ENCODE peak calls at places on chromosomes 5 and 9, in ten cellular contexts. One of them, this sample, is unnamed.

GRCh38 chr5:38249812-38250211 is 8.5 kb upstream of the EGFLAM start:
- DNase-seq in CD8-positive, alpha-beta T cell: no peak
- DNase-seq in left ventricle myocardium inferior: no peak
- DNase-seq in foreskin fibroblast: no peak
- DNase-seq in thyroid gland: no peak
- DNase-seq in Peyer's patch: no peak
- DNase-seq in fibroblast of pulmonary artery: no peak
- DNase-seq in brain microvascular endothelial cell: no peak
- DNase-seq in prostate gland: no peak
- DNase-seq in IMR-90: no peak
- DNase-seq in this sample: no peak

GRCh38 chr5:1268056-1268455 is 26.8 kb downstream of the TERT start:
- DNase-seq in prostate gland: no peak
- DNase-seq in brain microvascular endothelial cell: no peak
- DNase-seq in foreskin fibroblast: no peak
- DNase-seq in left ventricle myocardium inferior: no peak
- DNase-seq in IMR-90: no peak
- DNase-seq in fibroblast of pulmonary artery: no peak
- DNase-seq in Peyer's patch: no peak
- DNase-seq in CD8-positive, alpha-beta T cell: no peak
- DNase-seq in thyroid gland: no peak
- DNase-seq in this sample: no peak

GRCh38 chr9:131310833-131311554 is 21.5 kb downstream of the PLPP7 start:
- DNase-seq in prostate gland: no peak
- DNase-seq in fibroblast of pulmonary artery: no peak
- DNase-seq in left ventricle myocardium inferior: peak; percentile 44
- DNase-seq in brain microvascular endothelial cell: no peak
- DNase-seq in Peyer's patch: peak; percentile 70
- DNase-seq in IMR-90: no peak
- DNase-seq in foreskin fibroblast: no peak
- DNase-seq in thyroid gland: peak; percentile 12
- DNase-seq in CD8-positive, alpha-beta T cell: peak; percentile 39
- DNase-seq in this sample: no peak

GRCh38 chr5:140135127-140135526 is 9.4 kb downstream of the IGIP start:
- DNase-seq in CD8-positive, alpha-beta T cell: no peak
- DNase-seq in thyroid gland: no peak
- DNase-seq in prostate gland: no peak
- DNase-seq in brain microvascular endothelial cell: no peak
- DNase-seq in left ventricle myocardium inferior: no peak
- DNase-seq in fibroblast of pulmonary artery: no peak
- DNase-seq in foreskin fibroblast: no peak
- DNase-seq in Peyer's patch: no peak
- DNase-seq in IMR-90: no peak
- DNase-seq in this sample: no peak

GRCh38 chr5:87844866-87845265 is 423.8 kb downstream of the TMEM161B start:
- DNase-seq in foreskin fibroblast: no peak
- DNase-seq in fibroblast of pulmonary artery: no peak
- DNase-seq in prostate gland: no peak
- DNase-seq in thyroid gland: no peak
- DNase-seq in Peyer's patch: no peak
- DNase-seq in brain microvascular endothelial cell: no peak
- DNase-seq in IMR-90: no peak
- DNase-seq in left ventricle myocardium inferior: no peak
- DNase-seq in CD8-positive, alpha-beta T cell: no peak
- DNase-seq in this sample: no peak

GRCh38 chr5:147393866-147394265 is 116.0 kb downstream of the DPYSL3 start:
- DNase-seq in left ventricle myocardium inferior: no peak
- DNase-seq in foreskin fibroblast: no peak
- DNase-seq in fibroblast of pulmonary artery: peak; percentile 42
- DNase-seq in thyroid gland: no peak
- DNase-seq in CD8-positive, alpha-beta T cell: no peak
- DNase-seq in IMR-90: no peak
- DNase-seq in Peyer's patch: no peak
- DNase-seq in brain microvascular endothelial cell: no peak
- DNase-seq in prostate gland: no peak
- DNase-seq in this sample: no peak

GRCh38 chr9:7205806-7206205 is 448.0 kb downstream of the KDM4C start:
- DNase-seq in Peyer's patch: no peak
- DNase-seq in IMR-90: no peak
- DNase-seq in fibroblast of pulmonary artery: no peak
- DNase-seq in CD8-positive, alpha-beta T cell: no peak
- DNase-seq in foreskin fibroblast: no peak
- DNase-seq in left ventricle myocardium inferior: no peak
- DNase-seq in brain microvascular endothelial cell: no peak
- DNase-seq in prostate gland: no peak
- DNase-seq in thyroid gland: no peak
- DNase-seq in this sample: no peak

GRCh38 chr5:7742241-7742656 is 108.7 kb downstream of the CFAP90 start:
- DNase-seq in Peyer's patch: no peak
- DNase-seq in IMR-90: no peak
- DNase-seq in fibroblast of pulmonary artery: no peak
- DNase-seq in thyroid gland: no peak
- DNase-seq in prostate gland: no peak
- DNase-seq in left ventricle myocardium inferior: no peak
- DNase-seq in brain microvascular endothelial cell: no peak
- DNase-seq in CD8-positive, alpha-beta T cell: no peak
- DNase-seq in foreskin fibroblast: no peak
- DNase-seq in this sample: no peak

GRCh38 chr9:12723409-12724028 is 30.3 kb downstream of the TYRP1 start:
- DNase-seq in Peyer's patch: no peak
- DNase-seq in left ventricle myocardium inferior: no peak
- DNase-seq in prostate gland: no peak
- DNase-seq in fibroblast of pulmonary artery: peak; percentile 56
- DNase-seq in thyroid gland: no peak
- DNase-seq in IMR-90: peak; percentile 40
- DNase-seq in foreskin fibroblast: no peak
- DNase-seq in brain microvascular endothelial cell: no peak
- DNase-seq in CD8-positive, alpha-beta T cell: no peak
- DNase-seq in this sample: no peak
- TF ChIP-seq CTCF in Peyer's patch: no peak
- TF ChIP-seq CTCF in left ventricle myocardium inferior: peak; percentile 66
- TF ChIP-seq CTCF in prostate gland: peak; percentile 56
- TF ChIP-seq CTCF in fibroblast of pulmonary artery: peak; percentile 46
- TF ChIP-seq CTCF in thyroid gland: peak; percentile 48
- TF ChIP-seq CTCF in IMR-90: peak; percentile 59
- TF ChIP-seq CTCF in foreskin fibroblast: peak; percentile 40
- TF ChIP-seq CTCF in brain microvascular endothelial cell: peak; percentile 28
- TF ChIP-seq CTCF in CD8-positive, alpha-beta T cell: no peak
- TF ChIP-seq CTCF in this sample: peak; percentile 60

GRCh38 chr5:80192507-80193241 is 63.2 kb downstream of the SERINC5 start:
- DNase-seq in fibroblast of pulmonary artery: no peak
- DNase-seq in foreskin fibroblast: peak; percentile 34
- DNase-seq in left ventricle myocardium inferior: no peak
- DNase-seq in Peyer's patch: no peak
- DNase-seq in brain microvascular endothelial cell: peak; percentile 40
- DNase-seq in thyroid gland: no peak
- DNase-seq in CD8-positive, alpha-beta T cell: no peak
- DNase-seq in prostate gland: no peak
- DNase-seq in IMR-90: peak; percentile 51
- DNase-seq in this sample: no peak

GRCh38 chr5:80191991-80192398 is 63.9 kb downstream of the SERINC5 start:
- DNase-seq in brain microvascular endothelial cell: no peak
- DNase-seq in thyroid gland: peak; percentile 32
- DNase-seq in fibroblast of pulmonary artery: no peak
- DNase-seq in CD8-positive, alpha-beta T cell: no peak
- DNase-seq in prostate gland: no peak
- DNase-seq in foreskin fibroblast: no peak
- DNase-seq in IMR-90: no peak
- DNase-seq in Peyer's patch: peak; percentile 58
- DNase-seq in left ventricle myocardium inferior: peak; percentile 73
- DNase-seq in this sample: no peak

GRCh38 chr5:80191397-80191796 is 64.5 kb downstream of the SERINC5 start:
- DNase-seq in left ventricle myocardium inferior: no peak
- DNase-seq in fibroblast of pulmonary artery: no peak
- DNase-seq in thyroid gland: peak; percentile 84
- DNase-seq in CD8-positive, alpha-beta T cell: no peak
- DNase-seq in foreskin fibroblast: no peak
- DNase-seq in Peyer's patch: no peak
- DNase-seq in prostate gland: no peak
- DNase-seq in brain microvascular endothelial cell: no peak
- DNase-seq in IMR-90: no peak
- DNase-seq in this sample: no peak

GRCh38 chr5:80189701-80190100 is 66.1 kb downstream of the SERINC5 start:
- DNase-seq in prostate gland: no peak
- DNase-seq in IMR-90: no peak
- DNase-seq in thyroid gland: no peak
- DNase-seq in CD8-positive, alpha-beta T cell: no peak
- DNase-seq in Peyer's patch: no peak
- DNase-seq in fibroblast of pulmonary artery: no peak
- DNase-seq in left ventricle myocardium inferior: no peak
- DNase-seq in foreskin fibroblast: no peak
- DNase-seq in brain microvascular endothelial cell: no peak
- DNase-seq in this sample: no peak

GRCh38 chr5:80190960-80191359 is 64.9 kb downstream of the SERINC5 start:
- DNase-seq in Peyer's patch: no peak
- DNase-seq in brain microvascular endothelial cell: no peak
- DNase-seq in fibroblast of pulmonary artery: no peak
- DNase-seq in foreskin fibroblast: no peak
- DNase-seq in left ventricle myocardium inferior: no peak
- DNase-seq in CD8-positive, alpha-beta T cell: no peak
- DNase-seq in thyroid gland: peak; percentile 35
- DNase-seq in prostate gland: no peak
- DNase-seq in IMR-90: no peak
- DNase-seq in this sample: no peak
- H3K4me3 ChIP-seq in Peyer's patch: no peak overlapping the region
- H3K4me3 ChIP-seq in brain microvascular endothelial cell: no peak overlapping the region
- H3K4me3 ChIP-seq in fibroblast of pulmonary artery: no peak overlapping the region
- H3K4me3 ChIP-seq in foreskin fibroblast: no peak overlapping the region
- H3K4me3 ChIP-seq in left ventricle myocardium inferior: no peak overlapping the region
- H3K4me3 ChIP-seq in CD8-positive, alpha-beta T cell: no peak overlapping the region
- H3K4me3 ChIP-seq in thyroid gland: no peak overlapping the region
- H3K4me3 ChIP-seq in prostate gland: no peak overlapping the region
- H3K4me3 ChIP-seq in IMR-90: no peak overlapping the region
- H3K4me3 ChIP-seq in this sample: no peak overlapping the region

DNA sequence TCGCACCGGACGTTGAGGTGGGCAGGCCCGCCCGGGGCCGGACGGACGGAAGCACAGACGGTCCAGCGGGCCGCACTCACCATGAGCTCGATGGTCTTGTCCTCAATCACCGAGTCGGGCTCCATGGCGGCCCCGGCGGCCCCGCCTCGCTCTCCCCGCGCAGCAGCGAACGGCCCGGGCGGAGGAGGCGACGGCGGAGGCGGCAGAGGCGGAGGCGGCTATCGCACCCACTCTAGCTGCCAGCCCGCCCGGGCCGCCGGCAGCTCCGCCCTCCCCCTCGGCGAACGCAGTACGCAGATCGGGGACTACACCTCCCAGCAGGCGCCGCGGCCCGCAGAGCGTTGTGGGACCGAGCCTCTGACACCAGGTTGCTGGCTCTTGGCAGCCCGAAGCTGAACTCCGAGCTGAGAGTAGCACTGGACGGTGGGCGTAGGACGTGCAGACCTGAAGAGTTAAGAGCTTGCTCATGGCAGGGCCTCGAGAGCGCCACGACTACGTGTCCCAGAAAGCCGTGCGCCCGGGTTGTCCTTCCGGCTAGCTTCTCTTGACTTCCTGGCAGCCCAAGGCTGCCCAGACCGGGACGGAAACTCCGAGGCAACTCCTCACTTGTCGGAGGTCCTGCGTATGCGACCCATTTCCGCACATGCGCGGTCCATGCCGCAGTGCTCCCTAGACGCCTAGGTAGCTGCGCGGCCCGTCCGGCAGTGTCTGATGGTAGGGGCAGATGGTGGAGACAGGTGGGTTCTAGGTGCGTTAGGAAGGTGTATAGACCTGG is at the start of gene FBXW11:
- DNase-seq in CD8-positive, alpha-beta T cell: peak; percentile 90
- DNase-seq in left ventricle myocardium inferior: peak; percentile 95
- DNase-seq in brain microvascular endothelial cell: peak; percentile 96
- DNase-seq in foreskin fibroblast: peak; percentile 96
- DNase-seq in Peyer's patch: peak; percentile 99
- DNase-seq in thyroid gland: peak; percentile 97
- DNase-seq in prostate gland: peak; percentile 97
- DNase-seq in IMR-90: peak; percentile 97
- DNase-seq in fibroblast of pulmonary artery: peak; percentile 96
- DNase-seq in this sample: peak; percentile 92
- TF ChIP-seq CTCF in CD8-positive, alpha-beta T cell: no peak
- TF ChIP-seq CTCF in left ventricle myocardium inferior: no peak
- TF ChIP-seq CTCF in brain microvascular endothelial cell: no peak
- TF ChIP-seq CTCF in foreskin fibroblast: no peak
- TF ChIP-seq CTCF in Peyer's patch: no peak
- TF ChIP-seq CTCF in thyroid gland: no peak
- TF ChIP-seq CTCF in prostate gland: no peak
- TF ChIP-seq CTCF in IMR-90: no peak
- TF ChIP-seq CTCF in fibroblast of pulmonary artery: no peak
- TF ChIP-seq CTCF in this sample: no peak

GRCh38 chr5:122076669-122077450 is 1.2 kb downstream of the LOX start:
- DNase-seq in fibroblast of pulmonary artery: peak; percentile 82
- DNase-seq in prostate gland: peak; percentile 79
- DNase-seq in CD8-positive, alpha-beta T cell: no peak
- DNase-seq in left ventricle myocardium inferior: peak; percentile 71
- DNase-seq in Peyer's patch: peak; percentile 75
- DNase-seq in IMR-90: peak; percentile 76
- DNase-seq in foreskin fibroblast: peak; percentile 64
- DNase-seq in brain microvascular endothelial cell: peak; percentile 84
- DNase-seq in thyroid gland: peak; percentile 88
- DNase-seq in this sample: no peak

GRCh38 chr5:122073023-122073422 is 5.0 kb downstream of the LOX start:
- DNase-seq in prostate gland: no peak
- DNase-seq in CD8-positive, alpha-beta T cell: no peak
- DNase-seq in brain microvascular endothelial cell: no peak
- DNase-seq in thyroid gland: no peak
- DNase-seq in foreskin fibroblast: no peak
- DNase-seq in fibroblast of pulmonary artery: no peak
- DNase-seq in Peyer's patch: no peak
- DNase-seq in left ventricle myocardium inferior: no peak
- DNase-seq in IMR-90: no peak
- DNase-seq in this sample: no peak

GRCh38 chr5:122077451-122078115 is 476 bp downstream of the LOX start:
- DNase-seq in thyroid gland: peak; percentile 35
- DNase-seq in brain microvascular endothelial cell: peak; percentile 29
- DNase-seq in prostate gland: peak; percentile 8
- DNase-seq in fibroblast of pulmonary artery: peak; percentile 45
- DNase-seq in IMR-90: no peak
- DNase-seq in Peyer's patch: no peak
- DNase-seq in left ventricle myocardium inferior: no peak
- DNase-seq in foreskin fibroblast: no peak
- DNase-seq in CD8-positive, alpha-beta T cell: no peak
- DNase-seq in this sample: no peak

GRCh38 chr5:122076023-122076422 is 2.0 kb downstream of the LOX start:
- DNase-seq in IMR-90: no peak
- DNase-seq in fibroblast of pulmonary artery: peak; percentile 77
- DNase-seq in Peyer's patch: no peak
- DNase-seq in brain microvascular endothelial cell: no peak
- DNase-seq in foreskin fibroblast: no peak
- DNase-seq in CD8-positive, alpha-beta T cell: no peak
- DNase-seq in prostate gland: no peak
- DNase-seq in left ventricle myocardium inferior: no peak
- DNase-seq in thyroid gland: no peak
- DNase-seq in this sample: no peak

DNA sequence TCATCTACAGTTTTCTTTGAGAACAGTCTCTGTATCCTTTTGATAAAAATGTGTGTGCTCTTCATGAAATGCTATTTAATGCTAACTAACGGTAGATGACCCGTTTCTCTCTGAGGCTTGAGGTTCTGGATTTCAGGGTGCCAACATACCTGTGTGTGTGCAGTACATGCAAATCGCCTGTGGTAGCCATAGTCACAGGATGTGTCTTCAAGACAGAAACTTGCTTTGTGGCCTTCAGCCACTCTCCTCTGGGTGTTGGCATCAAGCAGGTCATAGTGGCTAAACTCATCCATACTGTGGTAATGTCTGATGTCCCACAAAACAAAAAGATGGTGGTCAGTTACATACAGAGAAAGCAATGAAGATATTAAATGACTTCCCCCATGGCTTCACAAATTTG is 4.2 kb downstream of the LOX start:
- DNase-seq in fibroblast of pulmonary artery: no peak
- DNase-seq in brain microvascular endothelial cell: no peak
- DNase-seq in CD8-positive, alpha-beta T cell: no peak
- DNase-seq in Peyer's patch: no peak
- DNase-seq in prostate gland: no peak
- DNase-seq in left ventricle myocardium inferior: no peak
- DNase-seq in foreskin fibroblast: no peak
- DNase-seq in IMR-90: no peak
- DNase-seq in thyroid gland: no peak
- DNase-seq in this sample: no peak
- H3K4me3 ChIP-seq in fibroblast of pulmonary artery: no peak overlapping the region
- H3K4me3 ChIP-seq in brain microvascular endothelial cell: no peak overlapping the region
- H3K4me3 ChIP-seq in CD8-positive, alpha-beta T cell: no peak overlapping the region
- H3K4me3 ChIP-seq in Peyer's patch: no peak overlapping the region
- H3K4me3 ChIP-seq in prostate gland: no peak overlapping the region
- H3K4me3 ChIP-seq in left ventricle myocardium inferior: no peak overlapping the region
- H3K4me3 ChIP-seq in foreskin fibroblast: peak overlapping the region; percentile 93
- H3K4me3 ChIP-seq in IMR-90: peak overlapping the region; percentile 27
- H3K4me3 ChIP-seq in thyroid gland: no peak overlapping the region
- H3K4me3 ChIP-seq in this sample: no peak overlapping the region

This sample was measured in LNCaP clone FGC.